ENCODE peak calls at places on chromosomes 3 and 15, in nine cellular contexts. M is tibial artery, L is colonic mucosa, D is body of pancreas, N is adipocyte, A is pancreas, H is GM12865, S is cardiac fibroblast, O is fibroblast of villous mesenchyme. W is an unnamed sample.

GRCh38 chr15:100704281-100705055 is 102.1 kb downstream of the ASB7 start:
- DNase-seq in L (no peak), S (peak), D (no peak), A (no peak), M (no peak), H (no peak), O (no peak), N (no peak), W (peak)

GRCh38 chr15:57218826-57219576 is 157.3 kb upstream of the CGNL1 start:
- DNase-seq in M (no peak), D (no peak), L (no peak), S (peak), N (peak), O (peak), H (peak), A (no peak), W (no peak)

GRCh38 chr3:193563999-193564398 is 9.3 kb upstream of the ATP13A4 start:
- DNase-seq in N (no peak), D (peak), A (no peak), S (peak), O (no peak), M (no peak), L (peak), H (peak), W (no peak)

GRCh38 chr3:129182390-129183180 is 1.1 kb downstream of the CNBP start:
- DNase-seq in O (peak), S (peak), N (peak), D (no peak), M (no peak), A (no peak), L (no peak), H (peak), W (no peak)

GRCh38 chr3:157452097-157452496 is 15.4 kb downstream of the PTX3 start:
- DNase-seq in D (no peak), L (no peak), O (no peak), A (no peak), S (no peak), H (no peak), N (no peak), M (no peak), W (no peak)

GRCh38 chr3:114389156-114389555 is 95.3 kb downstream of the TIGIT start:
- DNase-seq in O (no peak), M (no peak), L (no peak), A (no peak), N (no peak), S (no peak), H (no peak), D (no peak), W (no peak)

GRCh38 chr3:138043266-138044029 is 33.5 kb downstream of the CLDN18 start:
- DNase-seq in A (no peak), L (no peak), N (peak), H (no peak), O (peak), S (peak), D (no peak), M (no peak), W (no peak)

GRCh38 chr15:31609243-31609642 is 282.6 kb downstream of the KLF13 start:
- DNase-seq in D (no peak), M (no peak), L (no peak), H (no peak), N (no peak), O (peak), S (peak), A (no peak), W (no peak)

GRCh38 chr15:56042523-56042922 is 49.1 kb upstream of the NEDD4 start:
- DNase-seq in S (no peak), N (no peak), H (no peak), O (no peak), A (no peak), M (no peak), L (no peak), D (no peak), W (no peak)

GRCh38 chr3:171839270-171839669 is 3.9 kb upstream of the TMEM212 start:
- DNase-seq in N (no peak), S (no peak), A (no peak), D (no peak), O (no peak), M (no peak), L (no peak), H (no peak), W (no peak)

GRCh38 chr15:94168250-94168649 is 63.1 kb upstream of the MCTP2 start:
- DNase-seq in O (no peak), N (no peak), L (no peak), S (no peak), M (no peak), H (no peak), A (no peak), D (no peak), W (no peak)

GRCh38 chr3:160196511-160197104 is 28.6 kb upstream of the C3orf80 start:
- DNase-seq in M (peak), A (no peak), L (no peak), D (no peak), S (peak), H (no peak), O (no peak), N (no peak), W (peak)

GRCh38 chr3:172203522-172204258 is 164.3 kb downstream of the FNDC3B start:
- DNase-seq in N (no peak), D (peak), H (no peak), A (no peak), S (no peak), L (peak), M (no peak), O (no peak), W (no peak)

GRCh38 chr3:184229424-184230080 is at the start of gene VWA5B2:
- DNase-seq in A (peak), M (no peak), L (peak), N (peak), H (peak), O (peak), S (no peak), D (peak), W (no peak)

GRCh38 chr3:43327184-43327950 is 41.0 kb downstream of the SNRK start:
- DNase-seq in L (no peak), D (no peak), A (no peak), N (peak), O (peak), M (peak), H (no peak), S (peak), W (no peak)

GRCh38 chr15:96924570-96924969 is 594.1 kb downstream of the NR2F2 start:
- DNase-seq in M (no peak), H (no peak), A (no peak), L (no peak), N (no peak), S (no peak), O (peak), D (no peak), W (no peak)

GRCh38 chr15:31399544-31400171 is 73.0 kb downstream of the KLF13 start:
- DNase-seq in L (peak), M (no peak), O (no peak), H (peak), D (no peak), N (no peak), A (peak), S (peak), W (no peak)

GRCh38 chr3:16060945-16061344 is 113.5 kb upstream of the GALNT15 start:
- DNase-seq in N (peak), L (peak), M (peak), D (no peak), S (peak), A (no peak), H (no peak), O (peak), W (peak)

GRCh38 chr3:109806929-109807328 is 469.6 kb upstream of the DPPA4 start:
- DNase-seq in O (peak), S (peak), N (no peak), D (no peak), H (peak), M (no peak), L (no peak), A (no peak), W (no peak)

GRCh38 chr3:194375473-194375872 is 5.9 kb upstream of the LRRC15 start:
- DNase-seq in S (no peak), M (no peak), H (no peak), D (no peak), L (no peak), A (no peak), N (no peak), O (no peak), W (no peak)

GRCh38 chr15:64004582-64004981 is 41.7 kb downstream of the DAPK2 start:
- DNase-seq in D (peak), N (no peak), S (peak), M (no peak), L (peak), A (no peak), H (no peak), O (no peak), W (no peak)

GRCh38 chr3:193292386-193292785 is 51.4 kb downstream of the PLAAT1 start:
- DNase-seq in A (no peak), O (no peak), N (no peak), L (no peak), H (no peak), M (no peak), S (no peak), D (no peak), W (no peak)

GRCh38 chr3:146732325-146732724 is 127.2 kb upstream of the PLSCR5 start:
- DNase-seq in A (no peak), M (no peak), N (no peak), H (no peak), S (no peak), O (no peak), D (no peak), L (no peak), W (no peak)

GRCh38 chr3:23052230-23053019 is 150.7 kb upstream of the UBE2E2 start:
- DNase-seq in H (peak), S (peak), N (no peak), M (no peak), D (no peak), O (no peak), L (no peak), A (no peak), W (no peak)

GRCh38 chr3:134904333-134904771 is 109.3 kb downstream of the EPHB1 start:
- DNase-seq in D (no peak), L (no peak), A (no peak), M (no peak), S (no peak), N (no peak), O (no peak), H (peak), W (no peak)

GRCh38 chr15:49927462-49927861 is 191.6 kb downstream of the ATP8B4 start:
- DNase-seq in L (no peak), A (no peak), S (peak), M (no peak), H (no peak), D (no peak), O (peak), N (peak), W (no peak)

GRCh38 chr15:99303881-99304280 is 52.6 kb downstream of the LRRC28 start:
- DNase-seq in H (no peak), O (no peak), L (no peak), M (no peak), A (no peak), N (no peak), S (no peak), D (no peak), W (no peak)

GRCh38 chr15:99306694-99307338 is 55.5 kb downstream of the LRRC28 start:
- DNase-seq in L (no peak), S (no peak), N (peak), H (no peak), O (no peak), M (no peak), A (no peak), D (peak), W (no peak)

GRCh38 chr15:99310745-99311144 is 59.5 kb downstream of the LRRC28 start:
- DNase-seq in N (no peak), S (no peak), O (no peak), H (no peak), A (no peak), D (no peak), L (no peak), M (no peak), W (no peak)

GRCh38 chr15:99307735-99308134 is 56.5 kb downstream of the LRRC28 start:
- DNase-seq in S (no peak), D (no peak), L (no peak), A (no peak), H (no peak), M (no peak), N (no peak), O (no peak), W (no peak)

DNA sequence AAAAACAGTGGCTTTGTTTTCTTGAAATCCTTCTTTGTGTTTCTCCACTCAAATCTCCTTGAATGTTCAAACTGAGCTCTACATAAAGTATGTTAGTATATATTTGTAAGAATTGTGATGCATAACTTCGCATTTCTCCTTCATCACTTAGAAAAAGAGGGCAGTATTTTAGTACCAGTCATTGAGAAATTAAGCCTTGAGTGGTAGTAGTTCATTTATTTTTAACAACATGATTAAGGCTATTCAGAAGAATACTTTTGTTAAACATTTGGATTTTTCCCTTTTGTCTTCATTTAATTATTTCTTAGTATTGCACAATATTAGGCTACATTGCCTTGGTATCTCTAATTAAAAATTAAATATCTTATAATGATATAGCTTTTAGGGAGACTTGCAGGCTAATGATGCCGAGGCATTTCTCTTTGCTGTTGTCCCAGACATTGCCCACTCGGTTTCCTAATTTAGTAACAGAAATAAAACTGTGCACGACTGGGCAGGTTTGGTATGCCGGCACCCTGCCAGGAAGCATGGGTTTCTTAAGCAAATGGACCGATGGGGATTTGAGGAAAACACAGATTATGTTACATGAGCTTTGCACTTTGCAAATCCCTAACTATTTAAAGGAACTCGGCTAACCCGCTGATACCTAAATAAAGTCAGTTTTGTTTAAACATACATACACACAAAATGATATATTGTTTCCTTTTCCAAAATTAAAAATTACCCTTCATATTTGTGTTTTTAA is 54.7 kb downstream of the LRRC28 start:
- DNase-seq in L (no peak), D (peak), S (peak), N (peak), H (no peak), O (peak), M (peak), A (no peak), W (peak)
- H3K4me3 ChIP-seq in L (no peak), D (no peak), S (no peak), N (peak), H (no peak), O (no peak), M (peak), A (no peak), W (no peak)

GRCh38 chr15:78210349-78210717 is 24.0 kb downstream of the ACSBG1 start:
- DNase-seq in L (peak), H (peak), N (no peak), A (no peak), S (no peak), M (no peak), O (no peak), D (peak), W (peak)

GRCh38 chr15:78212546-78213424 is 21.6 kb downstream of the ACSBG1 start:
- DNase-seq in A (peak), N (peak), S (peak), L (peak), O (peak), M (peak), H (no peak), D (peak), W (peak)

GRCh38 chr15:78211189-78211921 is 23.0 kb downstream of the ACSBG1 start:
- DNase-seq in A (no peak), O (peak), N (no peak), H (no peak), L (peak), S (no peak), M (no peak), D (peak), W (no peak)

GRCh38 chr15:78213425-78213750 is 21.0 kb downstream of the ACSBG1 start:
- DNase-seq in M (no peak), A (no peak), D (no peak), O (no peak), S (no peak), L (no peak), N (no peak), H (no peak), W (no peak)

DNA sequence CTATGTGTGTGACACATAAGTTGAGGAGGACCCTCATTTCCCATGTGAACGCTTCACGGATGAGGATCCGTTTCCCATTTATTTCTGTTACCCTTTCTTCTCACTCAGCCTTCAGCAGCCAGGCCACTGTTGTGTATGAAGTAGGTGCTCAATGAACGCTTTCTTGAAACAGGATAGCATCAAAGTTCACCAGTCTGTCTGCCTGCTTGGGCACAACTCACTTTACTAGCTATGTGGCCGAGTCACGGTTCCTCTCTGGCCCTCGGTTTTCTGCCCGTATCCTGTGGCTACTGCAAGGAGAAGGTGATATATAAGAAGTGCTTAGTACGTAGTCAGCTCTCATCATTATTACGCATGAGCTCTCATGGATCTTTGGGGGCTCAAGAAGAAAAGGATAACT is 22.4 kb downstream of the ACSBG1 start:
- DNase-seq in A (no peak), N (no peak), S (no peak), H (no peak), M (no peak), O (no peak), L (no peak), D (no peak), W (no peak)
- H3K4me3 ChIP-seq in A (no peak), N (no peak), S (no peak), H (no peak), M (no peak), O (no peak), L (no peak), D (no peak), W (no peak)

DNA sequence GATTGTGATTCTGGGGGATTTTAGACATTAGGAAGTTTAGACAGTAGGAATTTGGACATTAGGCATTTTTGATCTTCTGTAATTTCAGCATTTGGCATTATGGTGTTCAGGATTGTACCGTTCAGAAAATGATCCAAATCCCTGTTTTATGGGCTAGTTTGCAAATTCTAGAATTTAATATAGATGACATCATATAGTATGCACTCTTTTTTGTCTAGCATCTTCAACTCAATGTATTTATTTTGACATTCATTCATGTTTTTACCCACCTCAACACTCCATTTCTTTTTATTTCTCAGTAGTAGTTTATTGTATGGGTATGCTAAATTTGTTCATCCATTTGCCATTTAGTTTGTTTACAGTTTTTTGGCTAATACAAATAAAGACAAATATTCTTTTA is 105.3 kb upstream of the ZPLD1 start:
- DNase-seq in L (no peak), O (no peak), M (no peak), N (no peak), D (no peak), A (no peak), H (no peak), S (no peak), W (no peak)
- H3K4me3 ChIP-seq in L (no peak), O (no peak), M (no peak), N (no peak), D (no peak), A (no peak), H (no peak), S (no peak), W (no peak)

GRCh38 chr3:11583226-11583625 is 60.5 kb downstream of the VGLL4 start:
- DNase-seq in D (no peak), S (peak), O (peak), L (no peak), N (no peak), H (no peak), M (no peak), A (no peak), W (no peak)
- H3K4me3 ChIP-seq in D (no peak), S (no peak), O (no peak), L (no peak), N (no peak), H (no peak), M (no peak), A (no peak), W (no peak)

GRCh38 chr3:71753716-71754609 is at the start of gene GPR27:
- DNase-seq in M (no peak), S (peak), A (peak), H (peak), N (peak), O (peak), D (peak), L (no peak), W (no peak)
- H3K4me3 ChIP-seq in M (peak), S (no peak), A (peak), H (no peak), N (peak), O (no peak), D (no peak), L (peak), W (peak)

DNA sequence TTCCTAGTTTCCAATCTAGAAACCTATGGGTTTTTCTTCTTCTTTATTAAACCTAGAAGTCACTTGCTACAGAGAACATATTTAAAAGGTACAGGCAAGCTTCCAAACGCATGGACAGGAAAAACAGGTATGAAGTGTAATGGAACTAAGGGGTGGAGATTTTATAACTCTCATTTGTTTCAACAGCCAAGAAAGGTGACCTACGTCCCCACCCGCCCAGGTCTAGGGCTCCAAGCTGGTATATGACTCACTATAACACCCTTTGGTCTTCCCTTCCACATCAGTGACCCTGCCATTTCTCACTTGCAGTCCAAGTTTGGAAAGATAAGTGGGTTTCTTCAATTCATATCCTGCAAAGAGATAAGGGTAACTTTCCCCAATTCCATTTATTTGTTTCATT is 6.0 kb upstream of the LIPH start:
- DNase-seq in O (no peak), S (peak), D (peak), A (no peak), N (no peak), H (peak), M (no peak), L (peak), W (no peak)
- H3K4me3 ChIP-seq in O (no peak), S (no peak), D (no peak), A (no peak), N (no peak), H (peak), M (no peak), L (no peak), W (no peak)

GRCh38 chr15:79960502-79961217 is 10.3 kb downstream of the BCL2A1 start:
- DNase-seq in N (peak), M (no peak), D (no peak), S (peak), A (no peak), L (no peak), O (peak), H (no peak), W (no peak)
- H3K4me3 ChIP-seq in N (no peak), M (no peak), D (no peak), S (no peak), A (no peak), L (no peak), O (no peak), H (no peak), W (no peak)

W was measured in right atrium auricular region.